ENCODE peak calls at places on chromosomes 1 and 21, in seven cellular contexts. One of them, this sample, is unnamed.

GRCh38 chr1:184031127-184032107 is 6.1 kb downstream of the COLGALT2 start:
- DNase-seq in A549: no peak
- DNase-seq in HepG2: no peak
- DNase-seq in suprapubic skin: no peak
- DNase-seq in transverse colon: no peak
- DNase-seq in H1: no peak
- DNase-seq in sigmoid colon: no peak
- DNase-seq in this sample: no peak

GRCh38 chr1:184036517-184036949 is 995 bp downstream of the COLGALT2 start:
- DNase-seq in suprapubic skin: no peak
- DNase-seq in H1: peak
- DNase-seq in HepG2: peak
- DNase-seq in transverse colon: peak
- DNase-seq in A549: peak
- DNase-seq in sigmoid colon: peak
- DNase-seq in this sample: no peak

GRCh38 chr1:205585835-205586785 is 45.7 kb downstream of the ELK4 start:
- DNase-seq in sigmoid colon: peak
- DNase-seq in transverse colon: no peak
- DNase-seq in suprapubic skin: peak
- DNase-seq in HepG2: no peak
- DNase-seq in H1: no peak
- DNase-seq in A549: no peak
- DNase-seq in this sample: no peak

GRCh38 chr21:23384679-23385078 is 2222.6 kb downstream of the MRPL39 start:
- DNase-seq in suprapubic skin: no peak
- DNase-seq in A549: no peak
- DNase-seq in H1: peak
- DNase-seq in HepG2: no peak
- DNase-seq in sigmoid colon: no peak
- DNase-seq in transverse colon: no peak
- DNase-seq in this sample: no peak

GRCh38 chr1:228979774-228980173 is 244.5 kb downstream of the RHOU start:
- DNase-seq in sigmoid colon: no peak
- DNase-seq in transverse colon: no peak
- DNase-seq in suprapubic skin: no peak
- DNase-seq in A549: no peak
- DNase-seq in HepG2: no peak
- DNase-seq in H1: no peak
- DNase-seq in this sample: no peak

GRCh38 chr1:229661022-229661877 is 35.2 kb downstream of the URB2 start:
- DNase-seq in A549: peak
- DNase-seq in suprapubic skin: peak
- DNase-seq in transverse colon: peak
- DNase-seq in HepG2: peak
- DNase-seq in H1: peak
- DNase-seq in sigmoid colon: peak
- DNase-seq in this sample: peak

GRCh38 chr1:151277249-151277648 is 4.8 kb upstream of the ZNF687 start:
- DNase-seq in sigmoid colon: no peak
- DNase-seq in H1: no peak
- DNase-seq in suprapubic skin: no peak
- DNase-seq in A549: no peak
- DNase-seq in transverse colon: no peak
- DNase-seq in HepG2: no peak
- DNase-seq in this sample: no peak

GRCh38 chr1:10960954-10961833 is 51.3 kb upstream of the TARDBP start:
- DNase-seq in transverse colon: peak
- DNase-seq in sigmoid colon: peak
- DNase-seq in HepG2: peak
- DNase-seq in suprapubic skin: peak
- DNase-seq in A549: peak
- DNase-seq in H1: peak
- DNase-seq in this sample: peak

GRCh38 chr21:38342734-38343133 is 85.9 kb downstream of the KCNJ15 start:
- DNase-seq in HepG2: no peak
- DNase-seq in H1: no peak
- DNase-seq in sigmoid colon: no peak
- DNase-seq in suprapubic skin: no peak
- DNase-seq in transverse colon: no peak
- DNase-seq in A549: peak
- DNase-seq in this sample: no peak

GRCh38 chr1:31354266-31354665 is 18.6 kb downstream of the FABP3 start:
- DNase-seq in transverse colon: no peak
- DNase-seq in HepG2: no peak
- DNase-seq in H1: no peak
- DNase-seq in sigmoid colon: no peak
- DNase-seq in suprapubic skin: no peak
- DNase-seq in A549: no peak
- DNase-seq in this sample: no peak

GRCh38 chr1:44786138-44786840 is 1.7 kb downstream of the BEST4 start:
- DNase-seq in A549: peak
- DNase-seq in sigmoid colon: peak
- DNase-seq in HepG2: peak
- DNase-seq in transverse colon: peak
- DNase-seq in suprapubic skin: no peak
- DNase-seq in H1: peak
- DNase-seq in this sample: peak

GRCh38 chr1:147168626-147169058 is 3.6 kb downstream of the PRKAB2 start:
- DNase-seq in sigmoid colon: no peak
- DNase-seq in H1: no peak
- DNase-seq in suprapubic skin: no peak
- DNase-seq in HepG2: peak
- DNase-seq in transverse colon: peak
- DNase-seq in A549: no peak
- DNase-seq in this sample: peak

GRCh38 chr1:81008298-81008697 is 792.4 kb upstream of the ADGRL2 start:
- DNase-seq in A549: no peak
- DNase-seq in HepG2: no peak
- DNase-seq in suprapubic skin: no peak
- DNase-seq in transverse colon: no peak
- DNase-seq in sigmoid colon: no peak
- DNase-seq in H1: no peak
- DNase-seq in this sample: no peak

GRCh38 chr1:107740574-107740973 is 224.4 kb downstream of the VAV3 start:
- DNase-seq in H1: no peak
- DNase-seq in A549: no peak
- DNase-seq in sigmoid colon: no peak
- DNase-seq in HepG2: no peak
- DNase-seq in suprapubic skin: no peak
- DNase-seq in transverse colon: no peak
- DNase-seq in this sample: no peak

GRCh38 chr1:111832521-111833155 is 76.9 kb downstream of the DDX20 start:
- DNase-seq in A549: no peak
- DNase-seq in HepG2: no peak
- DNase-seq in suprapubic skin: no peak
- DNase-seq in transverse colon: no peak
- DNase-seq in sigmoid colon: no peak
- DNase-seq in H1: no peak
- DNase-seq in this sample: no peak

GRCh38 chr1:245807954-245808719 is 653.4 kb downstream of the KIF26B start:
- DNase-seq in HepG2: no peak
- DNase-seq in transverse colon: no peak
- DNase-seq in sigmoid colon: no peak
- DNase-seq in A549: no peak
- DNase-seq in H1: peak
- DNase-seq in suprapubic skin: no peak
- DNase-seq in this sample: no peak

GRCh38 chr1:153944005-153944821 is 2.3 kb downstream of the DENND4B start:
- DNase-seq in transverse colon: no peak
- DNase-seq in H1: no peak
- DNase-seq in HepG2: no peak
- DNase-seq in sigmoid colon: no peak
- DNase-seq in suprapubic skin: no peak
- DNase-seq in A549: no peak
- DNase-seq in this sample: no peak

GRCh38 chr1:158999301-159000069 is 10.2 kb upstream of the IFI16 start:
- DNase-seq in A549: peak
- DNase-seq in H1: peak
- DNase-seq in suprapubic skin: peak
- DNase-seq in sigmoid colon: peak
- DNase-seq in transverse colon: peak
- DNase-seq in HepG2: no peak
- DNase-seq in this sample: no peak

GRCh38 chr1:222792744-222793143 is 22.1 kb upstream of the DISP1 start:
- DNase-seq in sigmoid colon: no peak
- DNase-seq in suprapubic skin: no peak
- DNase-seq in HepG2: no peak
- DNase-seq in H1: no peak
- DNase-seq in A549: peak
- DNase-seq in transverse colon: no peak
- DNase-seq in this sample: no peak

GRCh38 chr1:204301171-204301957 is 58.4 kb downstream of the PLEKHA6 start:
- DNase-seq in A549: no peak
- DNase-seq in sigmoid colon: no peak
- DNase-seq in HepG2: no peak
- DNase-seq in suprapubic skin: no peak
- DNase-seq in H1: no peak
- DNase-seq in transverse colon: no peak
- DNase-seq in this sample: no peak

GRCh38 chr1:156663178-156663577 is 14.0 kb downstream of the NES start:
- DNase-seq in HepG2: no peak
- DNase-seq in A549: no peak
- DNase-seq in H1: no peak
- DNase-seq in sigmoid colon: peak
- DNase-seq in suprapubic skin: no peak
- DNase-seq in transverse colon: no peak
- DNase-seq in this sample: no peak

GRCh38 chr21:46239817-46240325 is 11.3 kb upstream of the LSS start:
- DNase-seq in transverse colon: no peak
- DNase-seq in A549: no peak
- DNase-seq in suprapubic skin: no peak
- DNase-seq in HepG2: no peak
- DNase-seq in H1: no peak
- DNase-seq in sigmoid colon: no peak
- DNase-seq in this sample: no peak

GRCh38 chr1:172180886-172181285 is 239.6 kb upstream of the C1orf105 start:
- DNase-seq in sigmoid colon: peak
- DNase-seq in H1: no peak
- DNase-seq in suprapubic skin: no peak
- DNase-seq in transverse colon: peak
- DNase-seq in A549: no peak
- DNase-seq in HepG2: no peak
- DNase-seq in this sample: peak

GRCh38 chr1:247077768-247078314 is 770 bp downstream of the ZNF670 start:
- DNase-seq in suprapubic skin: no peak
- DNase-seq in sigmoid colon: no peak
- DNase-seq in A549: no peak
- DNase-seq in HepG2: peak
- DNase-seq in transverse colon: no peak
- DNase-seq in H1: no peak
- DNase-seq in this sample: no peak

GRCh38 chr1:192263436-192263835 is 53.4 kb upstream of the RGS21 start:
- DNase-seq in transverse colon: no peak
- DNase-seq in suprapubic skin: no peak
- DNase-seq in A549: no peak
- DNase-seq in H1: no peak
- DNase-seq in sigmoid colon: no peak
- DNase-seq in HepG2: no peak
- DNase-seq in this sample: no peak

GRCh38 chr1:202304370-202304769 is 37.4 kb downstream of the UBE2T start:
- DNase-seq in H1: no peak
- DNase-seq in A549: no peak
- DNase-seq in transverse colon: no peak
- DNase-seq in sigmoid colon: no peak
- DNase-seq in HepG2: no peak
- DNase-seq in suprapubic skin: no peak
- DNase-seq in this sample: no peak

GRCh38 chr21:32705901-32706300 is 21.9 kb downstream of the SYNJ1 start:
- DNase-seq in HepG2: no peak
- DNase-seq in transverse colon: no peak
- DNase-seq in suprapubic skin: no peak
- DNase-seq in sigmoid colon: no peak
- DNase-seq in H1: no peak
- DNase-seq in A549: no peak
- DNase-seq in this sample: no peak

GRCh38 chr1:20530261-20530660 is 22.1 kb upstream of the FAM43B start:
- DNase-seq in transverse colon: no peak
- DNase-seq in HepG2: no peak
- DNase-seq in sigmoid colon: no peak
- DNase-seq in A549: no peak
- DNase-seq in suprapubic skin: no peak
- DNase-seq in H1: no peak
- DNase-seq in this sample: no peak
- TF ChIP-seq EP300 in transverse colon: no peak
- TF ChIP-seq EP300 in HepG2: no peak
- TF ChIP-seq EP300 in sigmoid colon: no peak
- TF ChIP-seq EP300 in A549: no peak
- TF ChIP-seq EP300 in suprapubic skin: no peak
- TF ChIP-seq EP300 in H1: no peak
- TF ChIP-seq EP300 in this sample: no peak

GRCh38 chr1:41433501-41433900 is 51.0 kb downstream of the EDN2 start:
- DNase-seq in sigmoid colon: no peak
- DNase-seq in HepG2: no peak
- DNase-seq in suprapubic skin: no peak
- DNase-seq in transverse colon: no peak
- DNase-seq in A549: no peak
- DNase-seq in H1: no peak
- DNase-seq in this sample: no peak
- H3K27ac ChIP-seq in sigmoid colon: peak
- H3K27ac ChIP-seq in HepG2: no peak
- H3K27ac ChIP-seq in suprapubic skin: no peak
- H3K27ac ChIP-seq in transverse colon: no peak
- H3K27ac ChIP-seq in A549: peak
- H3K27ac ChIP-seq in H1: no peak
- H3K27ac ChIP-seq in this sample: peak

DNA sequence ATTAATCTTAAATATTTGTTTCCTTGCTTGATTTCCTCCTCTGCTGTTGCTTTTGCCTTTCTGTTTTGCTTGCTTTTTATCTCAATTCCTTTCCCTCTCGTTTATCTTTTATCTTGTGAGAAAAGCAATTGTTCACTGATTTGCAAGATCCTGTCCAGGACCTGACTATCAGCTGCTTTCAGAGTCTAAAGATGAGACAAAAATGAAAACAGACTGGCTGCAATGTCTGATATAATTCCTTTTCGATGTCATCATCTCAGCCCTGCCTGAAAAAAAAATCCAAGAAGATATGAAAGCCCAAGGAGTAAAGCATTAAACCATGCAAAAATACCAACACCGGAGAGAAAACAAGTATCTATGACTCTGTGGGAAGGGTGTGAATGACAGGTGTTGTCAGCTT is 225.5 kb downstream of the PATJ start:
- DNase-seq in sigmoid colon: no peak
- DNase-seq in HepG2: no peak
- DNase-seq in A549: no peak
- DNase-seq in H1: no peak
- DNase-seq in transverse colon: no peak
- DNase-seq in suprapubic skin: no peak
- DNase-seq in this sample: no peak
- TF ChIP-seq EP300 in sigmoid colon: no peak
- TF ChIP-seq EP300 in HepG2: no peak
- TF ChIP-seq EP300 in A549: no peak
- TF ChIP-seq EP300 in H1: no peak
- TF ChIP-seq EP300 in transverse colon: no peak
- TF ChIP-seq EP300 in suprapubic skin: no peak
- TF ChIP-seq EP300 in this sample: no peak

DNA sequence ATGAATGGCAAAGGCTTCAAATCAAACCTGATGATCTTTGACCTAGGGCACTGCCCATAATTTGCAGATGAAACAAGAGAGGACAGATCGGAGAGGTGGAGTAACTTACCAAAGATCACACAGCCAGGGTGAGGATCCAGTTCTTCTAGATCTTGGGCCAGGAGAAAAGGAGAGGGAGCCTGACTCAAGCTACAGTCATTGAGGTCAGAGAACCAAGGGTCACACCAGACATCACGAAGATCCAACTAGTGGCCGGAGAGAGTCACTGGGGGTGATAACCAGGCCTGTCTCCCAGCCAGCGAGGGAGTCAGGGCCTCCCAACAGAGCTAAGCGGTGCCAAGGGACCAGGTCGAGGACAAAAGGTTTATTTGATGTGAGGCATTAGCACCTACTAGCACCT is 115.0 kb downstream of the RIPK4 start:
- DNase-seq in H1: no peak
- DNase-seq in HepG2: no peak
- DNase-seq in transverse colon: no peak
- DNase-seq in sigmoid colon: no peak
- DNase-seq in A549: no peak
- DNase-seq in suprapubic skin: peak
- DNase-seq in this sample: no peak
- H3K27ac ChIP-seq in H1: no peak
- H3K27ac ChIP-seq in HepG2: no peak
- H3K27ac ChIP-seq in transverse colon: no peak
- H3K27ac ChIP-seq in sigmoid colon: no peak
- H3K27ac ChIP-seq in A549: peak
- H3K27ac ChIP-seq in suprapubic skin: peak
- H3K27ac ChIP-seq in this sample: no peak

This sample was measured in stomach.